ENCODE peak calls at places on chromosome 1, in six cellular contexts. One of them, this sample, is unnamed.

GRCh38 chr1:26121854-26122773 is 10.5 kb downstream of the PDIK1L start:
- DNase-seq in K562: no peak
- DNase-seq in H1: no peak
- DNase-seq in HCT116: no peak
- DNase-seq in GM12878: no peak
- DNase-seq in HepG2: no peak
- DNase-seq in this sample: peak

GRCh38 chr1:209756608-209757445 is 974 bp downstream of the TRAF3IP3 start:
- DNase-seq in H1: no peak
- DNase-seq in HCT116: no peak
- DNase-seq in HepG2: no peak
- DNase-seq in K562: no peak
- DNase-seq in GM12878: peak
- DNase-seq in this sample: no peak

GRCh38 chr1:177928194-177928593 is 41.7 kb downstream of the SEC16B start:
- DNase-seq in GM12878: no peak
- DNase-seq in HCT116: no peak
- DNase-seq in HepG2: no peak
- DNase-seq in K562: no peak
- DNase-seq in H1: no peak
- DNase-seq in this sample: peak

GRCh38 chr1:161879261-161879660 is 113.1 kb downstream of the ATF6 start:
- DNase-seq in GM12878: no peak
- DNase-seq in H1: no peak
- DNase-seq in HepG2: no peak
- DNase-seq in HCT116: no peak
- DNase-seq in K562: no peak
- DNase-seq in this sample: no peak

GRCh38 chr1:30778156-30778978 is 20.8 kb upstream of the LAPTM5 start:
- DNase-seq in H1: no peak
- DNase-seq in GM12878: no peak
- DNase-seq in K562: peak
- DNase-seq in HCT116: no peak
- DNase-seq in HepG2: no peak
- DNase-seq in this sample: peak

GRCh38 chr1:79295967-79296366 is 289.4 kb upstream of the ADGRL4 start:
- DNase-seq in HepG2: no peak
- DNase-seq in H1: no peak
- DNase-seq in HCT116: no peak
- DNase-seq in GM12878: no peak
- DNase-seq in K562: no peak
- DNase-seq in this sample: no peak

GRCh38 chr1:230271396-230272035 is 154.6 kb downstream of the PGBD5 start:
- DNase-seq in HepG2: no peak
- DNase-seq in H1: no peak
- DNase-seq in HCT116: no peak
- DNase-seq in GM12878: no peak
- DNase-seq in K562: no peak
- DNase-seq in this sample: no peak

GRCh38 chr1:44792736-44793502 is 4.9 kb upstream of the BEST4 start:
- DNase-seq in GM12878: no peak
- DNase-seq in HepG2: no peak
- DNase-seq in K562: no peak
- DNase-seq in H1: no peak
- DNase-seq in HCT116: no peak
- DNase-seq in this sample: no peak

GRCh38 chr1:116738673-116739370 is 15.4 kb upstream of the CD2 start:
- DNase-seq in GM12878: peak
- DNase-seq in K562: no peak
- DNase-seq in HepG2: no peak
- DNase-seq in HCT116: no peak
- DNase-seq in H1: no peak
- DNase-seq in this sample: no peak

GRCh38 chr1:247322437-247322836 is 9.2 kb downstream of the ZNF496 start:
- DNase-seq in H1: no peak
- DNase-seq in GM12878: no peak
- DNase-seq in HepG2: no peak
- DNase-seq in K562: no peak
- DNase-seq in HCT116: no peak
- DNase-seq in this sample: no peak

GRCh38 chr1:181062800-181063428 is 25.6 kb upstream of the IER5 start:
- DNase-seq in K562: no peak
- DNase-seq in HCT116: no peak
- DNase-seq in GM12878: peak
- DNase-seq in HepG2: no peak
- DNase-seq in H1: no peak
- DNase-seq in this sample: no peak

GRCh38 chr1:12405325-12406217 is 175.7 kb downstream of the VPS13D start:
- DNase-seq in H1: no peak
- DNase-seq in HCT116: no peak
- DNase-seq in GM12878: no peak
- DNase-seq in K562: peak
- DNase-seq in HepG2: peak
- DNase-seq in this sample: no peak

GRCh38 chr1:169933999-169934725 is 40.5 kb upstream of the SCYL3 start:
- DNase-seq in HCT116: no peak
- DNase-seq in GM12878: no peak
- DNase-seq in HepG2: no peak
- DNase-seq in H1: no peak
- DNase-seq in K562: no peak
- DNase-seq in this sample: no peak

GRCh38 chr1:53077599-53077965 is 15.6 kb downstream of the PODN start:
- DNase-seq in GM12878: no peak
- DNase-seq in K562: no peak
- DNase-seq in H1: no peak
- DNase-seq in HCT116: no peak
- DNase-seq in HepG2: no peak
- DNase-seq in this sample: no peak

GRCh38 chr1:32345289-32345827 is 9.3 kb upstream of the MARCKSL1 start:
- DNase-seq in K562: no peak
- DNase-seq in H1: no peak
- DNase-seq in HepG2: peak
- DNase-seq in GM12878: no peak
- DNase-seq in HCT116: no peak
- DNase-seq in this sample: no peak

GRCh38 chr1:207793327-207793726 is 41.5 kb downstream of the CD46 start:
- DNase-seq in K562: no peak
- DNase-seq in HCT116: no peak
- DNase-seq in H1: no peak
- DNase-seq in HepG2: no peak
- DNase-seq in GM12878: no peak
- DNase-seq in this sample: no peak

GRCh38 chr1:159881930-159882839 is 17.8 kb downstream of the CFAP45 start:
- DNase-seq in GM12878: no peak
- DNase-seq in H1: no peak
- DNase-seq in K562: peak
- DNase-seq in HepG2: peak
- DNase-seq in HCT116: peak
- DNase-seq in this sample: peak

GRCh38 chr1:217747156-217747769 is 116.1 kb downstream of the SPATA17 start:
- DNase-seq in GM12878: no peak
- DNase-seq in HCT116: peak
- DNase-seq in H1: no peak
- DNase-seq in HepG2: peak
- DNase-seq in K562: peak
- DNase-seq in this sample: no peak

GRCh38 chr1:174743654-174744561 is 255.8 kb upstream of the CACYBP start:
- DNase-seq in HCT116: peak
- DNase-seq in H1: no peak
- DNase-seq in K562: peak
- DNase-seq in GM12878: no peak
- DNase-seq in HepG2: peak
- DNase-seq in this sample: no peak
- TF ChIP-seq JUND in HCT116: no peak
- TF ChIP-seq JUND in H1: no peak
- TF ChIP-seq JUND in K562: no peak
- TF ChIP-seq JUND in GM12878: no peak
- TF ChIP-seq JUND in HepG2: no peak
- TF ChIP-seq JUND in this sample: no peak

GRCh38 chr1:168138134-168138533 is 1.4 kb upstream of the GPR161 start:
- DNase-seq in HepG2: no peak
- DNase-seq in GM12878: no peak
- DNase-seq in K562: no peak
- DNase-seq in HCT116: no peak
- DNase-seq in H1: no peak
- DNase-seq in this sample: no peak
- TF ChIP-seq JUND in HepG2: no peak
- TF ChIP-seq JUND in GM12878: no peak
- TF ChIP-seq JUND in K562: no peak
- TF ChIP-seq JUND in HCT116: no peak
- TF ChIP-seq JUND in H1: no peak
- TF ChIP-seq JUND in this sample: no peak

DNA sequence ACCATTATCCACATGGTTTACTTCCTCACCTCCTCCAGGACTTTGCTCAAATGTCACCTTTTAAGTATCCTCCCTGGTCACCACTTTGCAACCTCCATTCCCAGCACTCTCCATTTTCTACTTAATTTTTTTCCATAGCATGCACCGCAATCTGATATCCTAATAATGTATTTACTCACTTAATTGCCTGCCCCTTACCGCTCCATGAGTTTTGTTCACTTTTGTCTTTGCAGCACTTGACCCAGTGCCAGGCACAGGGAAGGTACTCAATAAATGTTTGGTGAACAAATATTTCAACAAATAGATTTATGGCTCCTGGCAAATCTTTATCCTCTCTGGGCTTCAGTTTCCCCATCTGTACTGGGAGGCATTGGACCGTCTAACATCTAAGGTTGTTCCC is 53.6 kb downstream of the UBE2T start:
- DNase-seq in HepG2: no peak
- DNase-seq in K562: no peak
- DNase-seq in H1: no peak
- DNase-seq in GM12878: no peak
- DNase-seq in HCT116: no peak
- DNase-seq in this sample: no peak
- TF ChIP-seq JUND in HepG2: no peak
- TF ChIP-seq JUND in K562: no peak
- TF ChIP-seq JUND in H1: no peak
- TF ChIP-seq JUND in GM12878: no peak
- TF ChIP-seq JUND in HCT116: no peak
- TF ChIP-seq JUND in this sample: no peak

GRCh38 chr1:39573736-39574624 is 2.6 kb downstream of the PABPC4 start:
- DNase-seq in K562: no peak
- DNase-seq in HCT116: no peak
- DNase-seq in H1: no peak
- DNase-seq in GM12878: no peak
- DNase-seq in HepG2: no peak
- DNase-seq in this sample: no peak

GRCh38 chr1:39573097-39573465 is 3.5 kb downstream of the PABPC4 start:
- DNase-seq in HCT116: no peak
- DNase-seq in H1: no peak
- DNase-seq in GM12878: no peak
- DNase-seq in HepG2: no peak
- DNase-seq in K562: no peak
- DNase-seq in this sample: no peak

GRCh38 chr1:39574646-39575045 is 1.9 kb downstream of the PABPC4 start:
- DNase-seq in HepG2: peak
- DNase-seq in HCT116: no peak
- DNase-seq in GM12878: no peak
- DNase-seq in H1: no peak
- DNase-seq in K562: no peak
- DNase-seq in this sample: no peak

GRCh38 chr1:39576016-39576657 is 453 bp downstream of the PABPC4 start:
- DNase-seq in H1: no peak
- DNase-seq in HCT116: no peak
- DNase-seq in GM12878: no peak
- DNase-seq in HepG2: no peak
- DNase-seq in K562: peak
- DNase-seq in this sample: no peak

GRCh38 chr1:39575191-39576015 is 1.2 kb downstream of the PABPC4 start:
- DNase-seq in H1: no peak
- DNase-seq in GM12878: no peak
- DNase-seq in HCT116: no peak
- DNase-seq in HepG2: peak
- DNase-seq in K562: peak
- DNase-seq in this sample: peak
- TF ChIP-seq JUND in H1: no peak
- TF ChIP-seq JUND in GM12878: no peak
- TF ChIP-seq JUND in HCT116: no peak
- TF ChIP-seq JUND in HepG2: no peak
- TF ChIP-seq JUND in K562: no peak
- TF ChIP-seq JUND in this sample: no peak

DNA sequence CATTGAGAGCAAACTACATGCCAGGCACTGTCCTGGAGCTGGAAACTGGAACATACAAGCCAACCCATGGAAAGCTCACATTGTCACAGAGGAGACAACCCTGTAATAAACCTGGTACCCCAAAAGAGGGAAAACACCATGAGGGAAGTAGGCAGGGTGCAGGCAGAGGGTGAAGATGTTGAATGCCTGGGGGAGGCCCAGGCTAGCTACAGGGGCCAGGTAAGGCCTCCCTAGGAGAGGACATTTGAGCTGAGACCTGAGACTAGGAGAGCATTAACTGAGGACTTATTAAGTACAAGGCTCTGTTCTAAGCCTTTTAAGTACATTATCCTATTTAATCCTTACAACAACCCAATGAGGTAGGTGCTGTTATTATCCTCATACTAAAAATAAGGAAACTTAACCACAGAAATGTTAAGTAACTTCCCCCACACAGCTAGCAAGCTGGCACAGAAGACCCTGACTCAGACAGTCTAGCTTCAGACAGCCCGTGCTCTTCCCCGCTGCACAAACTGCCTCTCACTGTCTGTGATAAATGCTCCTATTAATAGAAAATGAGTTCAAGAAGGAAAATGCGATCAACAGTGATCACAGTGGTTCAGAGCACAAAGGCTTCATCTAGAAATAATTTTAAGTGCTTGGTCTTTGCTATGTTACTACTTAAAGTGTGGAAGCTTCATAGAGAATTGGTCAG is 41.8 kb downstream of the ZNF281 start:
- DNase-seq in HepG2: no peak
- DNase-seq in K562: no peak
- DNase-seq in GM12878: no peak
- DNase-seq in HCT116: no peak
- DNase-seq in H1: no peak
- DNase-seq in this sample: no peak
- TF ChIP-seq JUND in HepG2: no peak
- TF ChIP-seq JUND in K562: no peak
- TF ChIP-seq JUND in GM12878: no peak
- TF ChIP-seq JUND in HCT116: no peak
- TF ChIP-seq JUND in H1: no peak
- TF ChIP-seq JUND in this sample: no peak

DNA sequence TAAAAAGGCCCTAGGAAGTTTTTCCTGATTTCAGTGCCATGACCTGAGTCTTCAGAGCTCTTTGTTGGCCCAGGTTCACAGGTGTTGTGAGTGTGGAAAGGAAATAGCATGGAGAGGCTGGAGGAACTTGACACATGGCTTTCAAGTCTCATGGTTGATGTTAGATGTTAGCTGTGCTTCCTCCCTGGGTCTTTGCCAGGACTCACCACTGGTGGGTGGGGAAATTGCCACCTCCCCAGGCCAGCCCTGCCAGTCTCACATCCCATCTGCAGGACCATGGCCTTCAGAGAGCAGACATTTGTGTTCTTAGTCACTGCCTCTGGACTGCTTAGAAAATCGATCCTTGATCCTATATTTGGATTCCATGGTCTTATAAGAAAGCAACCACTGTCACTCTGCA is 383.2 kb downstream of the DISC1 start:
- DNase-seq in HCT116: no peak
- DNase-seq in H1: no peak
- DNase-seq in HepG2: no peak
- DNase-seq in K562: no peak
- DNase-seq in GM12878: no peak
- DNase-seq in this sample: no peak
- TF ChIP-seq JUND in HCT116: no peak
- TF ChIP-seq JUND in H1: no peak
- TF ChIP-seq JUND in HepG2: no peak
- TF ChIP-seq JUND in K562: no peak
- TF ChIP-seq JUND in GM12878: no peak
- TF ChIP-seq JUND in this sample: no peak

This sample was measured in T47D.